ENCODE peak calls at places on chromosomes 11 and 22, in five cellular contexts. I is cardiac muscle cell; T is naive thymus-derived CD4-positive, alpha-beta T cell; G is trophoblast cell; M is heart left ventricle. A is an unnamed sample. For H3K4me1 and H3K9me3, the result is how much of the 10 kb centered on the place peaks cover.

GRCh38 chr11:64358907-64359711 is at the start of gene RPS6KA4:
- DNase-seq in I (peak), T (peak), G (peak), M (peak), A (peak)

GRCh38 chr11:69396948-69397307 is 84.5 kb upstream of the LINC01488 start:
- DNase-seq in I (no peak), T (no peak), G (no peak), M (no peak), A (no peak)

GRCh38 chr11:62912268-62912667 is 8.9 kb downstream of the CHRM1 start:
- DNase-seq in I (no peak), T (no peak), G (no peak), M (no peak), A (no peak)

GRCh38 chr11:125401235-125401634 is 94.8 kb downstream of the FEZ1 start:
- DNase-seq in I (no peak), T (no peak), G (no peak), M (no peak), A (no peak)

GRCh38 chr22:24588370-24588755 is 4.5 kb downstream of the LRRC75B start:
- DNase-seq in I (no peak), T (no peak), G (no peak), M (no peak), A (no peak)

GRCh38 chr11:29184939-29185890 is 831.6 kb downstream of the KCNA4 start:
- DNase-seq in I (no peak), T (no peak), G (no peak), M (no peak), A (no peak)

GRCh38 chr11:34331329-34331728 is 26.5 kb downstream of the ABTB2 start:
- DNase-seq in I (no peak), T (no peak), G (no peak), M (no peak), A (no peak)

GRCh38 chr11:35138949-35139881 is at the start of gene CD44:
- DNase-seq in I (peak), T (peak), G (peak), M (peak), A (peak)

GRCh38 chr11:65855927-65856363 is 2.0 kb downstream of the CFL1 start:
- DNase-seq in I (no peak), T (no peak), G (no peak), M (no peak), A (no peak)

GRCh38 chr22:17823226-17823625 is 49.0 kb upstream of the BID start:
- DNase-seq in I (no peak), T (no peak), G (no peak), M (no peak), A (no peak)

GRCh38 chr11:64892411-64892831 is 14.0 kb upstream of the EHD1 start:
- DNase-seq in I (no peak), T (no peak), G (no peak), M (no peak), A (no peak)

GRCh38 chr11:1297576-1298473 is 11.6 kb downstream of the TOLLIP start:
- DNase-seq in I (no peak), T (no peak), G (no peak), M (no peak), A (no peak)

GRCh38 chr11:44566952-44567875 is 1.8 kb downstream of the CD82 start:
- DNase-seq in I (no peak), T (no peak), G (no peak), M (no peak), A (peak)
- H3K4me3 ChIP-seq in I (no peak), T (peak), G (no peak), M (no peak), A (peak)

GRCh38 chr11:10457901-10458300 is 2.8 kb downstream of the AMPD3 start:
- DNase-seq in I (no peak), T (no peak), G (no peak), M (no peak), A (no peak)
- H3K4me1 ChIP-seq in I (under half), T (half or more), G (under half), M (half or more), A (half or more)

GRCh38 chr22:49197986-49198704 is 629.5 kb downstream of the BRD1 start:
- DNase-seq in I (no peak), T (no peak), G (no peak), M (no peak), A (no peak)

GRCh38 chr22:49197500-49197899 is 630.2 kb downstream of the BRD1 start:
- DNase-seq in I (peak), T (no peak), G (no peak), M (no peak), A (no peak)

GRCh38 chr22:49193901-49194465 is 633.7 kb downstream of the BRD1 start:
- DNase-seq in I (no peak), T (no peak), G (no peak), M (no peak), A (no peak)

GRCh38 chr22:49195636-49196035 is 632.0 kb downstream of the BRD1 start:
- DNase-seq in I (no peak), T (no peak), G (no peak), M (no peak), A (no peak)

DNA sequence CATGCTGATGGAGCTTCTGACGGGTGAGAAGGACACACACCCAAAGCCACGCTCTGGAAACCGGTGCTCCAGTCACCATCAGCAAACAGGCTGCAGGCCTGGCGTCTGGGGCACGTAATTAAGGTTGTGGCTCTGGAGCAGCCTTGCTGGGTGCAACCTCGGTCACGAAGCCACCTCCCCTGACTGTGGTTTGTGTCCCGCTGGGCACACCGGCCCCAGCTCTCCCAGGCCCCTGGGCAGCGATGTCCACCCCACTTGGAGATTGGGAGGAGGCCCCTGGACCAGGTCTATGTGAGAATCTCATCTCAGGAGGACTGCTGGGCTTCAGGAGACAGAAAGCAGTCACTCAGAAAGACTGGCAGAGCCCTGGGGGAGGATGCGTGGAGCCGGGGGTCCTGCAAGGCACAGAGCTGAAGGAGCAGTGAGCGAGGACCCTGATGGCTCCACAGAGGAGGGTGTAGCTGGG is 631.6 kb downstream of the BRD1 start:
- DNase-seq in I (no peak), T (no peak), G (no peak), M (no peak), A (no peak)
- H3K9me3 ChIP-seq in I (under half), T (under half), G (under half), M (under half), A (under half)

DNA sequence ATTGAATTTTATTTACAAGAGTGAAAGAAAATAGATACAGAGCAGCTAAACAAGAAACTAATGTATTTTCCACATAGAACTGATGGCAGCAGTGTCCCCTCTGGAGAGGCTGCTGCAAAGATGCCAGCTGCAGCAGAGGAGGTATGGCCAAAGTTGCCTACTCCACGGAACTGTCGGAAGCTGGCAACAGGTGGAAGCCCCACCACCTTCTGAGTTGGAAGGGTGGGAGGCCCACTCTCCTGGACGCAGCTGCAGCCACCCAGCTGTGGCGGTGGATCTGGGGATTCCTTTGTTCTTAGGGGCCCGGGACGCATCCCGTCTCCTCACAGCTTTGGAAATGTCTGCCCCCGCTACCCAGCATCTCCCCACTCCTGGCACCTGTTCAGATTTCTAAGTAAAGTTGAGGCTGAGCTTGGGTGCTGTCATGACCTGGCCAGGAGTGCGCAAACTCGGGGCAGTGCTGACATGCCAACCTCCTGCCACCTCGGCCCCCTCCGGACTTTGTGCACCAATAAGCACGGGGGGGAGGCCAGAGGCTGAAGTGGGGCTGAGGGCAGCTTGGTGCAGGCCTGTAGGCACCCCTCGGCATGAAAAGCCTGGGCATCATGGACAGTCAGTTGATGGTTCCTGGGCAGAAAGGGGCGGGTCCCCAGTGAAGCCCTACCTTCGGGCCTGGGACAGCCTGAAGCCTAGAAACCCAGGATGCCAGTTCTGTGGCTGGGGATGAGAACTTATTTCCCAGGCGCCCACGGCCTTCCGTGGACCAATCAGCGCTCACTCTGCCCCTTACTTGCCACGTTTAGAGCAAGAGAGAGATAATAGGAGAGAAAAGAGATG is 1071.4 kb downstream of the JRKL start:
- DNase-seq in I (no peak), T (no peak), G (no peak), M (no peak), A (no peak)
- H3K4me3 ChIP-seq in I (no peak), T (no peak), G (peak), M (no peak), A (no peak)

GRCh38 chr11:20274031-20274430 is 89.5 kb upstream of the HTATIP2 start:
- DNase-seq in I (peak), T (no peak), G (no peak), M (no peak), A (no peak)

GRCh38 chr11:20278727-20279126 is 84.8 kb upstream of the HTATIP2 start:
- DNase-seq in I (no peak), T (no peak), G (no peak), M (no peak), A (no peak)

GRCh38 chr11:20277014-20277413 is 86.5 kb upstream of the HTATIP2 start:
- DNase-seq in I (no peak), T (no peak), G (no peak), M (no peak), A (no peak)

GRCh38 chr11:20275987-20276660 is 87.4 kb upstream of the HTATIP2 start:
- DNase-seq in I (no peak), T (no peak), G (no peak), M (no peak), A (no peak)

DNA sequence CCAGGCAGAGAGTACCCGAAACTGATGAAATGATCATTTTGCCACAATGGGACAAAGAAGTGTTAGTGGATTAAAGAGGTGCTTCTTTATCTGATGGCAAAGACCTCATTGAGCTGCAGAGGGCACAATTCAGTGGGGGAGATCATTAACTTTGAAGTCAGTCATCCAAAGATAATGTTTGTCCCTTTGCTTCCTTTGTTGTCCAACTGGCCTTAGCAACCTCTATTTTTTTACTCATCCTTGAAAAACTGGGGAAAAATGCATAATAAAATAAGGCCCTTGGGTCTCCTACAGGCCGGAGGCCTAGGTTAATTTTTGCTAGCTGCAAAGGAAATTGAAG is 86.9 kb upstream of the HTATIP2 start:
- DNase-seq in I (no peak), T (no peak), G (no peak), M (no peak), A (no peak)
- H3K4me1 ChIP-seq in I (under half), T (under half), G (under half), M (under half), A (under half)

DNA sequence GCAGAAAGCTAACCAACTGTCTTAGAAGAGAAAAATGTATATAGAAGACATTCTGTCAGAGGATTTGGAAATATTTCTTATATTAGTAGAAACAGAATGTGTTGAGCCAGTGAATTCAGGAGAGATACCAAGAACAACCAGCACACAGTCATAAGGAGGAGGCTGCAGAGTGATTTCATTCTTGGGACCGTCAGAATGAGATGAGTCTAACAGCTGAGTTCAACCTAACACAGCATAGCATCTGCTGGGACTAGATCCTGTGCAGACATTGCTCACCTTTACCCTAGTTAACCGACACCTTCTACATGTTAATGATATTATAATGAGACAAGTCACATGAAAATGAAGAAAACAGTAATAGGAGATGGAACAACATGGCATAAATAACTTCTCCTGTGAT is 85.5 kb downstream of the XRRA1 start:
- DNase-seq in I (no peak), T (no peak), G (no peak), M (no peak), A (no peak)
- H3K9me3 ChIP-seq in I (under half), T (under half), G (under half), M (half or more), A (under half)

DNA sequence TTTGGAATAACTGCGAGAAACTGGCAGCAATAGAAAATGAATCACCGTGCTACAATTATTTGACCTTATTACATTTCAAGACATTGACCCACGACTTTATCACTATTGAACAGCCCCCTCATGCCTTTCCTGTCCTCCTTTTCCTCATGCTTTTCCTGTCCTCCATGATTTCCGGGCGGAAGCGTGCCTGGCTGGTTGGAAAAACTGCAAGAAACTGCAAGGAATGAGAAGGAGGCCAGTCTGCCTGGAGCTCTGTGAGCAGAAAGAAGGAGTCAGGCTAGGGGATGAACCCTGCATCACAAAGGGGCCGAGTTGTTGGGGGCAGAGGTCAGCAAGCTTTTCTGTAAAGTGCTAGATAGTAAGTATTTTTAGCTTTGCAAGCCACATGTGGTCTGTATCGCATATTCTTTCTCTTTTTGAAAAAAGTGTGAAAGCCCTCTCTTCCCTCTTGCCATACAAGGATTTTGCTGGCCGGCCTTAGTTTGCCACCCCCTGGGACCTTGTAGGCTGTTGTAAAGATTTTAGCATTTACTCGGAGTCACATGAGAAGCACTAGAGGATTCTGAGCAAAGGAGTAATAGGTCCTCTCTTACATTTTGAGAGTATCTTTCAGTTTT is 37.0 kb upstream of the SWAP70 start:
- DNase-seq in I (no peak), T (no peak), G (no peak), M (peak), A (no peak)
- H3K4me3 ChIP-seq in I (no peak), T (no peak), G (no peak), M (no peak), A (no peak)

GRCh38 chr11:70624598-70624993 is 226.3 kb downstream of the CTTN start:
- DNase-seq in I (no peak), T (no peak), G (no peak), M (no peak), A (no peak)
- H3K4me1 ChIP-seq in I (under half), T (under half), G (under half), M (under half), A (under half)

GRCh38 chr11:37695283-37695682 is 1097.2 kb upstream of the RAG2 start:
- DNase-seq in I (no peak), T (no peak), G (no peak), M (no peak), A (no peak)
- H3K9me3 ChIP-seq in I (under half), T (under half), G (under half), M (under half), A (under half)

GRCh38 chr22:44329179-44329796 is 16.5 kb upstream of the SHISAL1 start:
- DNase-seq in I (no peak), T (no peak), G (no peak), M (no peak), A (no peak)

GRCh38 chr22:44328326-44328725 is 15.6 kb upstream of the SHISAL1 start:
- DNase-seq in I (no peak), T (no peak), G (no peak), M (no peak), A (no peak)

GRCh38 chr22:44326549-44326881 is 13.8 kb upstream of the SHISAL1 start:
- DNase-seq in I (no peak), T (no peak), G (no peak), M (no peak), A (no peak)

GRCh38 chr22:44328762-44329161 is 16.0 kb upstream of the SHISAL1 start:
- DNase-seq in I (no peak), T (no peak), G (no peak), M (no peak), A (no peak)

DNA sequence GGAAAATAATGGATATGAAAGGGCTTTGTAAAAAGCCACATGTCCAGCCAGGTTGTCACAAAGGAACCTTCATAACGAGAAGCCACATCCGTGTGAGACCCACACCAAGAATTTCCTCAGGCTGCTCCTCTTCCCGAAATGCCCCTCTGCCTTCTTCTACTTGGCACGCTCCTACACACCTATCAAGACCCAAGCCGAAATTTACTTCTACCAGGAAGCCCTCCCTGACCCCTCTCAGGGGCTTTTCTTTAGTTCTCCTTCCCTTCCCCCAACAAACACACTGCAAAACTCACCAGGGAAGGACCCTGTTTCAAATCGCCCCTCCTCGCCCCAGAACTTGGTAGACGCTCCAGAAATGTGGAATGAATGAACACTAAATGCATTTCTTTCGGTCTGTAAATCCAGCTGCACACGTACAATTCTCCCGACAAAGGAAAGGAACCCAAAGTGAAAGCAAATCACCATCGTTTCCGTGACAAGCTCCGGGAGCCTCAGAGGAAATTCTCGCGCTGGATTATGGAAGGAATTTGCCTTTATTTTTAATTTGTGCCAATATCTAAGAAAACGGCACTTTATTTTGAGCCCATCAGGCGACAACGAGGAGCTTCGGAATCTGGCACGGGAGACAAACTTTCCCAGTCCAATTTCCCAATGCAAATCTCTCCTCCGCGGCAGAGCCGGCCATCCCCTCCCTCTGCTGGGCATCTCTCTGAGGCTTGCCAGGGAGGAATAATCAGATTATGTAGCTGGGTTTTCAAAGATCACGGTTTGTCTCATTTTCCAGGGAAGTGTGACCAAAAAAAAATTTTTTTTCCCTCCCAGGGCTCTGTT is 13.2 kb upstream of the SHISAL1 start:
- DNase-seq in I (no peak), T (no peak), G (no peak), M (no peak), A (no peak)
- H3K4me3 ChIP-seq in I (no peak), T (peak), G (no peak), M (peak), A (peak)